ENCODE peak calls at places on chromosomes 2 and 18, in nine cellular contexts. K is Caco-2, Y is fibroblast of mammary gland, W is glutamatergic neuron, T is endothelial cell, Z is AG09319, Q is transverse colon, U is fibroblast of the aortic adventitia, J is GM10248. M is an unnamed sample.

GRCh38 chr2:148887349-148888002 is 12.4 kb downstream of the KIF5C start:
- DNase-seq in Q (no peak), W (no peak), U (no peak), J (no peak), Y (no peak), T (no peak), Z (no peak), K (no peak), M (no peak)

GRCh38 chr18:36514778-36515177 is 217.3 kb downstream of the FHOD3 start:
- DNase-seq in K (no peak), Z (no peak), W (no peak), U (no peak), T (no peak), Q (no peak), J (no peak), Y (no peak), M (no peak)

GRCh38 chr2:176130153-176130916 is 830 bp downstream of the HOXD8 start:
- DNase-seq in T (no peak), Z (no peak), J (no peak), U (no peak), Y (peak; percentile 86), W (peak; percentile 71), K (peak; percentile 42), Q (peak; percentile 56), M (no peak)

GRCh38 chr2:77922567-77922966 is 400.4 kb upstream of the LRRTM4 start:
- DNase-seq in K (no peak), T (no peak), Z (no peak), U (no peak), Y (no peak), J (no peak), W (no peak), Q (no peak), M (no peak)

GRCh38 chr2:36382472-36382871 is 26.9 kb downstream of the CRIM1 start:
- DNase-seq in J (no peak), Z (no peak), T (no peak), Y (no peak), W (no peak), Q (no peak), K (no peak), U (no peak), M (no peak)

GRCh38 chr2:60745330-60745729 is 10.7 kb upstream of the PAPOLG start:
- DNase-seq in Z (no peak), Q (no peak), J (no peak), U (no peak), K (no peak), W (no peak), Y (no peak), T (no peak), M (no peak)

GRCh38 chr18:35624140-35624539 is 42.6 kb downstream of the GALNT1 start:
- DNase-seq in Y (no peak), K (no peak), Q (no peak), Z (no peak), U (no peak), W (no peak), T (no peak), J (peak; percentile 17), M (no peak)

GRCh38 chr18:49013961-49014604 is 63.3 kb upstream of the SMAD7 start:
- DNase-seq in Q (peak; percentile 6), Y (no peak), T (no peak), W (no peak), K (no peak), Z (no peak), U (no peak), J (no peak), M (no peak)

DNA sequence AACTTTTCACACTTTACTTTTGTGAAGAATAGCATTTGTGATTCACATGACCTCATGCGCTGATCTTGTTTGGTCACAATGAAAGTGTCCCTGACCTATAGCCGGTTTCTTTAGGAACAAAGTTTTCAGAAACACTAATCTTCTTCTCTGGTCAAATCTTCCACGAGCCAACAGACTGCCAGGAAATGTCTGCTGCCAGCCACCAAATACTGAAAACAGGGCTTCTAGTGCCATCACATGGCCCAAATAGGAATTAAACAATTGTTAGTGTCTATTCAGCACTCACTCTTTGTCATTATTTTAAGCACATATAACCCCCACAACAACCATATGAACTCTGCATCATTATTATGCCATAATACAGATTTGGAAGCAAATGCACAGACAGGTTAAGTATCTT is 286.5 kb upstream of the SYT4 start:
- DNase-seq in K (peak; percentile 4), Q (no peak), U (peak; percentile 39), Z (no peak), T (peak; percentile 52), Y (peak; percentile 42), J (no peak), W (no peak), M (peak; percentile 32)
- TF ChIP-seq CTCF in K (no peak), Q (peak; percentile 11), U (peak; percentile 35), Z (peak; percentile 22), T (peak; percentile 32), Y (peak; percentile 44), J (peak; percentile 33), W (peak; percentile 53), M (peak; percentile 79)

GRCh38 chr2:226730487-226730886 is 69.1 kb downstream of the IRS1 start:
- DNase-seq in Z (no peak), Q (no peak), T (no peak), Y (peak; percentile 28), W (no peak), J (no peak), U (peak; percentile 19), K (peak; percentile 10), M (no peak)
- TF ChIP-seq CTCF in Z (peak; percentile 17), Q (no peak), T (no peak), Y (no peak), W (no peak), J (no peak), U (no peak), K (no peak), M (no peak)

DNA sequence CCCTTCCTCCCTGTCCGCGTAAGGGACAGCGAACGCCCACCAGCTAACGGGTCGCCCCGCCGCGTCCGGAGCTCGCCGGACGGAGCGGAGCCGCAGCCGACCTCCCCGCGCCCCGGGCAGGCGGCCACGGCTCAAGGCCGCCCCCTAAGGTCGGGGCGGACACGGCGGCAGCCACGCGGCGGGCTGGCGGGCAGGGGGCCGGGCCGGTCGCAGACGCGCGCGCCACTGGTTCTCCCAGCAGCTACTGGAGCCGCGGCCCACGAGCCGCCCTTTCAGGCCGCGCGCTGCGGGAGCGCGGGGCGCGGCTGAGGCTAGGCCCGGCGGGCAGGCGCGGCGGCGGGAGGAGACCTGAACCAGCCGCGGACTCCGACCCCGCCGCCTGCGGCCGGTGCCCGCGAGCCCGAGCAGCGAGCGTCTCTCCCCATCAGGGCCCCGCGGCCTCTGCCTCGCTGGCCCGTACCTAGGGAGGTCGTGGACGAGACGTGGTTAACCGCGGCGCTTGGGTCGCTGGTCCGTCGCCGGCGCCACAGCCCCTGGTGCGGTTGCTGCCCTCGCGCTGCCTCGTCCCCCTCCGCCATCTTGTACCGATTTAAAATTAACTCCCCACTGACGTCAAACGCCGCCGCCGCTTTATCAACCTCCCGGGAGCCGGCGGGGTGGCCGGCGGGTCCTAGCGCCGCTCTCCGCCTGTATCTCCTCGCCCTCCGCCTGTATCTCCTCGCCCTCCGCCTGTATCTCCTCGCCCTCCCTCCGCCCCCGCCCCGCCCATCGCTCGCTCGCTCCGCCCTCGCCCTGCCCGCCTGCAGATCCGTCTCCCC is at the start of gene ATL2:
- DNase-seq in W (peak; percentile 94), Q (peak; percentile 98), T (peak; percentile 91), Y (peak; percentile 89), Z (peak; percentile 88), U (peak; percentile 92), J (peak; percentile 92), K (peak; percentile 96), M (peak; percentile 89)
- TF ChIP-seq CTCF in W (peak; percentile 38), Q (peak; percentile 49), T (peak; percentile 64), Y (no peak), Z (peak; percentile 9), U (peak; percentile 28), J (peak; percentile 83), K (peak; percentile 54), M (peak; percentile 60)

GRCh38 chr2:44799105-44799504 is 142.4 kb upstream of the SIX3 start:
- DNase-seq in K (no peak), Q (no peak), J (no peak), U (no peak), T (no peak), Z (no peak), Y (no peak), W (no peak), M (no peak)
- TF ChIP-seq CTCF in K (no peak), Q (no peak), J (no peak), U (no peak), T (no peak), Z (no peak), Y (no peak), W (no peak), M (no peak)

GRCh38 chr2:122167561-122167960 is 412.1 kb downstream of the TSN start:
- DNase-seq in J (no peak), Y (no peak), K (no peak), T (no peak), Z (no peak), W (no peak), Q (no peak), U (no peak), M (no peak)

GRCh38 chr2:122172812-122173211 is 417.4 kb downstream of the TSN start:
- DNase-seq in W (no peak), Q (no peak), J (no peak), Z (no peak), T (no peak), U (no peak), K (no peak), Y (no peak), M (no peak)

GRCh38 chr2:122166820-122167219 is 411.4 kb downstream of the TSN start:
- DNase-seq in W (no peak), Y (no peak), U (no peak), K (no peak), Z (no peak), J (no peak), Q (no peak), T (no peak), M (no peak)

GRCh38 chr2:122164964-122165363 is 409.5 kb downstream of the TSN start:
- DNase-seq in Y (no peak), Q (no peak), T (no peak), J (no peak), U (no peak), Z (no peak), K (no peak), W (no peak), M (no peak)

DNA sequence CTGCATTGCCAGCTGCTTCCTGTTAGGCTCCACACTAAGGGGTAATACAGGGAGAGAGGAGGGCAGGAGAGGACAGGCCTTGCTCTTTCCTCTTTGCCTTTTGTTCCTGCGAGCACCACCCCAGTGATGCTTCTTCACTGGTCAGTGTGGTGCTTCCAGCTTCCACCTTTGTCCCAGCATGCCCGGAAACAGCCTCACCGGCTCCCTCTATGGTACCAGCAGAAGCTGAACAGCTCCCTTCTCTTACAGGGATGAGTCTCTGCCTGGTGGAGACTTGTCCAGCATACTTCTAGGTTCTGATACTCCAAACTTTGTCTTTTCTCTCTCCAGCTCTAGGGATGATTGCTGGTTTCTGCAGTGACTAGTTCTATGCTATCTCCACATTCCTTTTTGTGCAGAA is 413.3 kb downstream of the TSN start:
- DNase-seq in T (peak; percentile 30), U (no peak), J (no peak), Y (no peak), Z (no peak), W (no peak), Q (no peak), K (peak; percentile 24), M (no peak)
- TF ChIP-seq CTCF in T (no peak), U (no peak), J (no peak), Y (no peak), Z (no peak), W (no peak), Q (no peak), K (no peak), M (peak; percentile 15)

GRCh38 chr2:234406085-234406484 is 90.8 kb downstream of the ARL4C start:
- DNase-seq in U (no peak), T (no peak), Y (no peak), J (no peak), Q (no peak), Z (no peak), W (no peak), K (peak; percentile 42), M (no peak)
- TF ChIP-seq CTCF in U (no peak), T (no peak), Y (no peak), J (no peak), Q (no peak), Z (no peak), W (no peak), K (no peak), M (no peak)

M was measured in neural crest cell.